ENCODE peak calls at places on chromosomes 7 and 10, in seven cellular contexts. S is sigmoid colon, Q is tibial nerve, V is gastrocnemius medialis, L is prostate gland, W is PC-9, J is heart left ventricle. A is an unnamed sample.

GRCh38 chr10:78337646-78338391 is 304.2 kb downstream of the RPS24 start:
- DNase-seq in S (peak; percentile 38), Q (no peak), V (no peak), L (peak; percentile 3), W (no peak), J (no peak), A (no peak)

GRCh38 chr7:22344655-22345054 is 12.3 kb downstream of the RAPGEF5 start:
- DNase-seq in S (no peak), Q (no peak), V (no peak), L (no peak), W (no peak), J (no peak), A (no peak)

GRCh38 chr7:112876877-112877276 is 86.7 kb upstream of the TMEM168 start:
- DNase-seq in S (no peak), Q (no peak), V (no peak), L (no peak), W (no peak), J (no peak), A (no peak)

GRCh38 chr10:89502556-89502955 is 32.8 kb downstream of the SLC16A12 start:
- DNase-seq in S (no peak), Q (no peak), V (no peak), L (no peak), W (no peak), J (no peak), A (no peak)

GRCh38 chr7:46100521-46100920 is 179.4 kb upstream of the IGFBP3 start:
- DNase-seq in S (no peak), Q (no peak), V (no peak), L (no peak), W (no peak), J (no peak), A (no peak)

GRCh38 chr7:74476546-74477095 is 22.9 kb downstream of the GTF2IRD1 start:
- DNase-seq in S (no peak), Q (no peak), V (peak; percentile 58), L (no peak), W (peak; percentile 75), J (no peak), A (no peak)

GRCh38 chr10:114876602-114877300 is 55.2 kb downstream of the FHIP2A start:
- DNase-seq in S (peak; percentile 71), Q (peak; percentile 41), V (peak; percentile 53), L (peak; percentile 29), W (peak; percentile 34), J (peak; percentile 57), A (peak; percentile 62)

GRCh38 chr10:46050956-46051355 is 4.9 kb upstream of the MSMB start:
- DNase-seq in S (no peak), Q (no peak), V (no peak), L (no peak), W (no peak), J (no peak), A (no peak)

GRCh38 chr10:72044417-72045041 is 43.8 kb downstream of the SPOCK2 start:
- DNase-seq in S (peak; percentile 85), Q (no peak), V (peak; percentile 68), L (peak; percentile 57), W (no peak), J (peak; percentile 64), A (no peak)

GRCh38 chr10:124451227-124451807 is 1.5 kb upstream of the NKX1-2 start:
- DNase-seq in S (no peak), Q (no peak), V (no peak), L (no peak), W (no peak), J (no peak), A (no peak)

GRCh38 chr10:119448579-119449209 is 93.8 kb downstream of the RGS10 start:
- DNase-seq in S (no peak), Q (no peak), V (no peak), L (no peak), W (no peak), J (no peak), A (no peak)

GRCh38 chr10:119450606-119451304 is 91.8 kb downstream of the RGS10 start:
- DNase-seq in S (no peak), Q (no peak), V (no peak), L (no peak), W (peak; percentile 47), J (no peak), A (no peak)

GRCh38 chr10:119447823-119448546 is 94.5 kb downstream of the RGS10 start:
- DNase-seq in S (no peak), Q (no peak), V (no peak), L (no peak), W (no peak), J (no peak), A (no peak)

GRCh38 chr10:119449760-119450461 is 92.6 kb downstream of the RGS10 start:
- DNase-seq in S (peak; percentile 79), Q (no peak), V (peak; percentile 63), L (no peak), W (peak; percentile 93), J (peak; percentile 58), A (no peak)

DNA sequence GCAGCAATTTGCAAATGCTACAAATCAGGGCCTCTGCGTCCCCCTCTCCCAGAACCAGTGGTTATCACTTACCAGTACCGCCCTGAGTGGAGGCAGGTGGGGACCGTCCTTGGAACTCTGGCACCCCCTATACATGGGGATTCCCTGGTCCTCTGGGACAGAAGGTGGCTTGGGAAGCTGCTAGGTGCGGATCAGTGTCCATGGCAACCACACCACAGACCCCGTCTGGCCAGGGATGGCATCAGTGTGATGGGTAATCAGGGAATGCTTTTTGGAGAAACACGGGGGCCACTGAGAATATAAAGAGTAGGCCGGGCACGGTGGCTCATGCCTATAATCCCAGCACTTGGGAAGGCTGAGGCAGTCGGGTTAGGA is 93.3 kb downstream of the RGS10 start:
- DNase-seq in S (no peak), Q (no peak), V (no peak), L (no peak), W (no peak), J (no peak), A (no peak)
- H3K27ac ChIP-seq in S (peak overlapping the region; percentile 76), Q (no peak overlapping the region), V (no peak overlapping the region), L (no peak overlapping the region), W (no peak overlapping the region), J (no peak overlapping the region), A (no peak overlapping the region)

GRCh38 chr10:5343561-5343960 is 21.2 kb upstream of the UCN3 start:
- DNase-seq in S (no peak), Q (no peak), V (no peak), L (no peak), W (no peak), J (no peak), A (no peak)
- TF ChIP-seq CTCF in S (no peak), Q (no peak), V (no peak), L (no peak), W (no peak), J (peak; percentile 20), A (no peak)

GRCh38 chr10:21969326-21970287 is 33.9 kb downstream of the DNAJC1 start:
- DNase-seq in S (no peak), Q (no peak), V (no peak), L (no peak), W (no peak), J (no peak), A (no peak)

GRCh38 chr10:21975378-21975990 is 28.0 kb downstream of the DNAJC1 start:
- DNase-seq in S (no peak), Q (no peak), V (no peak), L (no peak), W (no peak), J (no peak), A (no peak)

GRCh38 chr10:21976280-21976679 is 27.2 kb downstream of the DNAJC1 start:
- DNase-seq in S (no peak), Q (no peak), V (no peak), L (no peak), W (no peak), J (no peak), A (no peak)

GRCh38 chr10:21976739-21977138 is 26.8 kb downstream of the DNAJC1 start:
- DNase-seq in S (no peak), Q (no peak), V (no peak), L (no peak), W (no peak), J (no peak), A (no peak)

DNA sequence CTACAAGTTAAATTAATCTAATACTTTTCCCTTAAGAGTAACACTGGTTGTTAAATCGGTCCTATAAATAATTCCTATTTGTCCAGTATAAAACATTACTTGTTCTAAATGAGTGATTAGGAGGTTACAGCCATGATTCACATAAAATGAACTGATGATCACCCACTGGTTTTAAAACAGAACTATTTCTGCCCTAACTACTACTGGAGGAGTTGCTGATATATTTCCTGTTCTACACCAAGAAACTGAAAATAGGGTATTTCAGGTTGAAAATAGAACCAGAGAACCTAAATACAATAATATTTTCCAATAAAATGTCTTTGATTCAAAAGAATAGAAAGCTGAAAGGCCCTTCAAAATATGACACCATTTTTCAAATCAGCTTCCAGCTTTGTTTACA is 30.9 kb downstream of the DNAJC1 start:
- DNase-seq in S (no peak), Q (no peak), V (no peak), L (no peak), W (no peak), J (no peak), A (no peak)
- H3K27ac ChIP-seq in S (no peak overlapping the region), Q (no peak overlapping the region), V (no peak overlapping the region), L (no peak overlapping the region), W (no peak overlapping the region), J (no peak overlapping the region), A (no peak overlapping the region)

DNA sequence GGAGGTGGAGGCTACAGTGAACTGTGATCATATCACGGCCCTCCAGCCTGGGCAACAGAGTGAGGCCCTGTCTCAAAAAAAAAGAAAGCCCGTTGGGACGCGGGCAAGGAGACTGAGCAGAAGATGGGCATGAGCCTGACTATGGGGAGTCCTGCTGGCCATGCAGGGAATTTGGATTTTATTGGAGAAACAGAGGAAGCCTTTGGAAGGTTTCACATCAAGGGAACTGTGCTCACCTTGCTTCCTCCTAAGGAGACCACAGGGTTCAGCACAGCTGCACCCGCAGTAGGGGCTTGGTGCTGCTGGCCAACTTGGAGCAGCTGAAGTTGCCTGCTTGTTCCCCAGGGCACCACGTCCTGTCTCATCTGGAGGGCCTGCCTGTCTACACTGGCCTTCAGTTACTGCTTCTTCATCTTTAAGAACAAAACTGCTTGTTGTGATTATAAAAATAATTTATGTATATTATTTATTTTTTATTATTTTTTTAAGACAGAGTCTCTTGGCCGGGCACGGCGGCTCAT is 1.5 kb downstream of the IQCE start:
- DNase-seq in S (no peak), Q (no peak), V (no peak), L (no peak), W (no peak), J (no peak), A (no peak)
- TF ChIP-seq CTCF in S (no peak), Q (no peak), V (no peak), L (no peak), W (no peak), J (no peak), A (peak; percentile 10)